ENCODE peak calls at places on chromosomes 4 and X, in five cellular contexts. J is AG20443, U is choroid plexus epithelial cell, S is NCI-H2081, M is renal cortical epithelial cell. I is an unnamed sample.

GRCh38 chrX:19912-20571 is 261.1 kb upstream of the PLCXD1 start:
- DNase-seq in J (no peak), U (no peak), S (no peak), M (no peak), I (no peak)

GRCh38 chrX:2508648-2509335 is 8.0 kb upstream of the DHRSX start:
- DNase-seq in J (no peak), U (no peak), S (no peak), M (no peak), I (no peak)

GRCh38 chr4:164252286-164252685 is 501.6 kb upstream of the SMIM31 start:
- DNase-seq in J (peak), U (peak), S (no peak), M (peak), I (no peak)

GRCh38 chr4:40840985-40841571 is 91.3 kb downstream of the NSUN7 start:
- DNase-seq in J (peak), U (peak), S (peak), M (peak), I (peak)

GRCh38 chr4:124462954-124463828 is 249.3 kb downstream of the ANKRD50 start:
- DNase-seq in J (no peak), U (no peak), S (no peak), M (no peak), I (no peak)

GRCh38 chr4:47839259-47839658 is 1.4 kb upstream of the CORIN start:
- DNase-seq in J (no peak), U (peak), S (peak), M (peak), I (peak)

GRCh38 chr4:82779032-82779431 is 19.6 kb downstream of the SCD5 start:
- DNase-seq in J (no peak), U (peak), S (no peak), M (peak), I (no peak)

GRCh38 chr4:66330125-66330524 is 659.8 kb upstream of the EPHA5 start:
- DNase-seq in J (no peak), U (peak), S (no peak), M (no peak), I (no peak)

GRCh38 chr4:158347596-158347995 is 137.3 kb downstream of the TMEM144 start:
- DNase-seq in J (no peak), U (no peak), S (no peak), M (no peak), I (no peak)

GRCh38 chrX:153582896-153583295 is 16.0 kb downstream of the CCNQ start:
- DNase-seq in J (no peak), U (peak), S (no peak), M (no peak), I (no peak)

GRCh38 chr4:126611900-126612299 is 1020.9 kb upstream of the INTU start:
- DNase-seq in J (peak), U (peak), S (no peak), M (peak), I (no peak)

GRCh38 chr4:39620551-39620950 is 18.1 kb downstream of the SMIM14 start:
- DNase-seq in J (no peak), U (peak), S (no peak), M (no peak), I (no peak)

GRCh38 chrX:119990409-119990994 is 47.0 kb upstream of the NKAP start:
- DNase-seq in J (no peak), U (no peak), S (no peak), M (no peak), I (no peak)

GRCh38 chr4:139027771-139028170 is 12.2 kb downstream of the NOCT start:
- DNase-seq in J (no peak), U (peak), S (no peak), M (no peak), I (no peak)

GRCh38 chr4:169253087-169253675 is 17.6 kb downstream of the SH3RF1 start:
- DNase-seq in J (no peak), U (peak), S (no peak), M (peak), I (no peak)

GRCh38 chrX:146173742-146174141 is 356.1 kb downstream of the SLITRK2 start:
- DNase-seq in J (no peak), U (no peak), S (no peak), M (no peak), I (no peak)

I was measured in NCI-H1417.